ENCODE peak calls at places on chromosomes 4 and X, in seven cellular contexts. Q is DMS53; T is lung microvascular endothelial cell; M is effector memory CD4-positive, alpha-beta T cell; L is hypothalamus; H is NCI-H1436; I is stimulated activated naive B cell treated with anti-CD40 and anti-IgM and Interleukin-4, amounts not matched to agents 10 μg/mL and 1 μg/mL and 100 μg/mL, for 72 hours. V is an unnamed sample.

GRCh38 chrX:30751497-30751896 is 98.3 kb downstream of the GK start:
- DNase-seq in Q (peak), T (no peak), M (no peak), L (no peak), H (no peak), I (no peak), V (no peak)

GRCh38 chrX:123665197-123665596 is 67.7 kb downstream of the THOC2 start:
- DNase-seq in Q (peak), T (no peak), M (no peak), L (no peak), H (no peak), I (no peak), V (no peak)

GRCh38 chr4:154073107-154073817 is 284.4 kb upstream of the SFRP2 start:
- DNase-seq in Q (no peak), T (no peak), M (no peak), L (no peak), H (no peak), I (no peak), V (no peak)

GRCh38 chr4:155005395-155006087 is 202.9 kb upstream of the NPY2R start:
- DNase-seq in Q (peak), T (peak), M (no peak), L (no peak), H (no peak), I (no peak), V (no peak)

GRCh38 chr4:38309471-38309870 is 349.3 kb downstream of the PTTG2 start:
- DNase-seq in Q (no peak), T (no peak), M (no peak), L (no peak), H (no peak), I (no peak), V (no peak)

GRCh38 chr4:129371901-129372300 is 275.9 kb downstream of the C4orf33 start:
- DNase-seq in Q (no peak), T (no peak), M (no peak), L (no peak), H (no peak), I (no peak), V (no peak)

GRCh38 chr4:175346381-175346780 is 428.2 kb downstream of the ADAM29 start:
- DNase-seq in Q (no peak), T (no peak), M (no peak), L (no peak), H (no peak), I (no peak), V (no peak)

GRCh38 chr4:3285558-3286334 is 7.1 kb upstream of the RGS12 start:
- DNase-seq in Q (peak), T (no peak), M (no peak), L (no peak), H (no peak), I (no peak), V (no peak)

GRCh38 chr4:105990933-105991332 is 95.7 kb downstream of the NPNT start:
- DNase-seq in Q (peak), T (peak), M (no peak), L (no peak), H (no peak), I (no peak), V (no peak)

GRCh38 chrX:107675823-107676555 is 47.7 kb downstream of the PRPS1 start:
- DNase-seq in Q (peak), T (no peak), M (no peak), L (no peak), H (peak), I (no peak), V (no peak)

GRCh38 chr4:72974694-72975487 is 94.6 kb downstream of the COX18 start:
- DNase-seq in Q (peak), T (peak), M (no peak), L (no peak), H (no peak), I (no peak), V (no peak)

GRCh38 chr4:128924951-128925350 is 115.5 kb downstream of the JADE1 start:
- DNase-seq in Q (no peak), T (no peak), M (no peak), L (no peak), H (no peak), I (no peak), V (no peak)

GRCh38 chr4:116531870-116532269 is 553.5 kb downstream of the TRAM1L1 start:
- DNase-seq in Q (no peak), T (no peak), M (no peak), L (no peak), H (no peak), I (no peak), V (no peak)

V was measured in T-helper 22 cell.